ENCODE peak calls at places on chromosome 14, in seven cellular contexts. A is CD8-positive, alpha-beta memory T cell; J is activated naive CD4-positive, alpha-beta T cell; M is CD4-positive, alpha-beta memory T cell; C is endodermal cell; B is SK-N-SH; G is activated CD4-positive, alpha-beta T cell treated with anti-CD3 and anti-CD28 coated beads, Interleukin-2, amount 50 U/mL, for 4 hours. N is an unnamed sample.
A peak's percentile ranks its signal among the peaks of the same experiment; 100 is the strongest.

GRCh38 chr14:75879031-75879430 is 102.8 kb downstream of the TGFB3 start:
- DNase-seq in M (no peak), A (no peak), J (no peak), C (no peak), G (no peak), B (no peak), N (no peak)

GRCh38 chr14:59829941-59830734 is 40.4 kb downstream of the RTN1 start:
- DNase-seq in G (no peak), J (no peak), M (no peak), B (no peak), C (no peak), A (no peak), N (no peak)

GRCh38 chr14:22305563-22306127 is 283.4 kb downstream of the DAD1 start:
- DNase-seq in C (no peak), G (no peak), J (no peak), B (no peak), M (no peak), A (no peak), N (no peak)

GRCh38 chr14:32939254-32940065 is 781 bp downstream of the NPAS3 start:
- DNase-seq in G (no peak), C (peak; percentile 89), M (no peak), B (peak; percentile 78), J (no peak), A (no peak), N (no peak)

GRCh38 chr14:24435998-24436354 is 6.2 kb downstream of the KHNYN start:
- DNase-seq in J (no peak), G (no peak), B (no peak), C (no peak), A (no peak), M (no peak), N (no peak)

GRCh38 chr14:33510991-33511390 is 439.9 kb downstream of the EGLN3 start:
- DNase-seq in B (no peak), C (no peak), G (no peak), M (no peak), J (no peak), A (no peak), N (no peak)

GRCh38 chr14:65948302-65948701 is 535.8 kb downstream of the FUT8 start:
- DNase-seq in C (no peak), A (no peak), M (no peak), G (no peak), B (no peak), J (no peak), N (no peak)

GRCh38 chr14:92004062-92004461 is 35.8 kb downstream of the TRIP11 start:
- DNase-seq in C (no peak), G (no peak), M (no peak), B (no peak), J (no peak), A (no peak), N (no peak)

GRCh38 chr14:90828642-90829487 is 12.6 kb upstream of the TTC7B start:
- DNase-seq in C (no peak), B (no peak), J (no peak), M (peak; percentile 43), A (no peak), G (no peak), N (no peak)

GRCh38 chr14:48690349-48690748 is 895.8 kb downstream of the RPS29 start:
- DNase-seq in C (no peak), B (no peak), J (no peak), M (no peak), G (no peak), A (no peak), N (no peak)

GRCh38 chr14:44352212-44352611 is 154.9 kb downstream of the FSCB start:
- DNase-seq in M (no peak), B (no peak), A (no peak), C (no peak), G (no peak), J (no peak), N (no peak)

GRCh38 chr14:35405304-35405996 is 901 bp upstream of the NFKBIA start:
- DNase-seq in M (peak; percentile 11), A (no peak), G (no peak), C (peak; percentile 68), J (no peak), B (no peak), N (no peak)

GRCh38 chr14:39568809-39569538 is 136.7 kb upstream of the FBXO33 start:
- DNase-seq in C (no peak), G (no peak), A (no peak), B (no peak), J (no peak), M (no peak), N (no peak)

GRCh38 chr14:60815371-60815770 is 80.8 kb downstream of the MNAT1 start:
- DNase-seq in A (no peak), J (no peak), C (no peak), M (no peak), G (no peak), B (no peak), N (no peak)

N was measured in effector CD8-positive, alpha-beta T cell.